ENCODE peak calls at places on chromosomes 5 and 9, in nine cellular contexts. S is endothelial cell; D is stimulated activated CD4-positive, alpha-beta T cell treated with anti-CD3 and anti-CD28 coated beads, Interleukin-15, amount 100 ng/mL, for 1 hour; L is mesothelial cell of epicardium; M is AG20443; E is ELF-1; T is cerebellum; Z is SJSA1; H is hepatocyte. P is an unnamed sample.

GRCh38 chr5:181243020-181243520 is 636 bp downstream of the RACK1 start:
- DNase-seq in E (no peak), H (peak; percentile 32), Z (no peak), M (no peak), D (no peak), S (peak; percentile 20), L (peak; percentile 61), T (no peak), P (no peak)

GRCh38 chr5:170749911-170750431 is 33.6 kb upstream of the GABRP start:
- DNase-seq in H (no peak), L (no peak), Z (no peak), M (no peak), T (no peak), D (no peak), E (no peak), S (no peak), P (no peak)

GRCh38 chr5:91076138-91076537 is 307.0 kb downstream of the ARRDC3 start:
- DNase-seq in H (no peak), T (no peak), E (no peak), L (no peak), Z (no peak), S (no peak), M (peak; percentile 17), D (no peak), P (peak; percentile 16)

GRCh38 chr5:87127956-87128687 is 139.6 kb upstream of the RASA1 start:
- DNase-seq in D (no peak), M (no peak), Z (no peak), S (no peak), E (no peak), L (no peak), T (no peak), H (no peak), P (no peak)

GRCh38 chr5:178483620-178484019 is 106.6 kb downstream of the COL23A1 start:
- DNase-seq in S (no peak), L (no peak), D (peak; percentile 8), Z (no peak), T (no peak), H (no peak), E (no peak), M (no peak), P (no peak)

GRCh38 chr5:30112842-30113241 is 1080.6 kb upstream of the CDH6 start:
- DNase-seq in S (no peak), M (no peak), T (no peak), D (no peak), H (peak; percentile 6), E (no peak), Z (no peak), L (no peak), P (no peak)

GRCh38 chr5:98977723-98978122 is 48.9 kb upstream of the CHD1 start:
- DNase-seq in T (peak; percentile 12), L (no peak), D (no peak), M (no peak), E (no peak), H (peak; percentile 12), S (no peak), Z (no peak), P (no peak)

GRCh38 chr9:136619742-136620440 is 42.8 kb upstream of the EGFL7 start:
- DNase-seq in H (peak; percentile 64), L (no peak), Z (peak; percentile 97), E (no peak), D (no peak), S (no peak), M (no peak), T (no peak), P (no peak)

GRCh38 chr9:137312852-137313325 is 10.8 kb upstream of the NRARP start:
- DNase-seq in S (no peak), T (no peak), Z (no peak), D (no peak), M (peak; percentile 15), H (peak; percentile 14), E (no peak), L (no peak), P (no peak)

GRCh38 chr5:33460210-33460609 is 19.4 kb downstream of the TARS1 start:
- DNase-seq in D (no peak), M (no peak), E (no peak), T (no peak), Z (no peak), H (no peak), S (no peak), L (no peak), P (no peak)

GRCh38 chr9:126633881-126634558 is 20.3 kb downstream of the LMX1B start:
- DNase-seq in S (no peak), M (no peak), Z (no peak), T (no peak), H (no peak), E (no peak), D (no peak), L (no peak), P (no peak)

GRCh38 chr5:81751836-81752643 is 1.1 kb upstream of the SSBP2 start:
- DNase-seq in M (peak; percentile 27), E (no peak), Z (no peak), D (peak; percentile 10), L (no peak), H (no peak), T (peak; percentile 30), S (no peak), P (no peak)

GRCh38 chr5:31049933-31050704 is 143.4 kb upstream of the CDH6 start:
- DNase-seq in S (no peak), L (no peak), D (no peak), M (no peak), Z (no peak), E (no peak), H (no peak), T (no peak), P (no peak)

GRCh38 chr5:95798545-95798944 is 24.0 kb downstream of the GLRX start:
- DNase-seq in E (no peak), M (no peak), Z (no peak), L (no peak), S (no peak), H (no peak), D (no peak), T (no peak), P (no peak)

GRCh38 chr5:174872271-174872670 is 147.9 kb downstream of the MSX2 start:
- DNase-seq in Z (no peak), M (no peak), L (no peak), E (peak; percentile 24), S (no peak), T (no peak), H (peak; percentile 7), D (no peak), P (no peak)

GRCh38 chr5:151596839-151597539 is 5.9 kb upstream of the FAT2 start:
- DNase-seq in L (peak; percentile 60), M (peak; percentile 70), E (peak; percentile 89), H (peak; percentile 33), S (peak; percentile 18), T (no peak), Z (no peak), D (no peak), P (peak; percentile 54)

GRCh38 chr5:80174790-80175189 is 81.1 kb downstream of the SERINC5 start:
- DNase-seq in Z (no peak), T (no peak), L (no peak), H (no peak), D (no peak), M (no peak), S (no peak), E (no peak), P (no peak)

GRCh38 chr5:122263352-122264030 is 48.5 kb upstream of the SNCAIP start:
- DNase-seq in E (no peak), D (no peak), S (no peak), M (no peak), L (no peak), H (no peak), Z (peak; percentile 56), T (no peak), P (no peak)

GRCh38 chr5:138725885-138726457 is 27.3 kb upstream of the CTNNA1 start:
- DNase-seq in L (no peak), Z (no peak), S (no peak), H (peak; percentile 59), E (no peak), T (no peak), M (no peak), D (no peak), P (no peak)

GRCh38 chr5:115949096-115949495 is 13.2 kb upstream of the LVRN start:
- DNase-seq in L (no peak), T (no peak), S (no peak), M (no peak), H (no peak), E (no peak), Z (no peak), D (no peak), P (no peak)

GRCh38 chr9:131943397-131943796 is 136.3 kb downstream of the MED27 start:
- DNase-seq in L (no peak), H (no peak), Z (no peak), E (no peak), D (no peak), T (peak; percentile 61), S (no peak), M (no peak), P (no peak)

GRCh38 chr5:89473196-89473595 is 590.2 kb upstream of the MEF2C start:
- DNase-seq in E (no peak), L (no peak), T (no peak), Z (no peak), H (no peak), D (no peak), S (no peak), M (no peak), P (no peak)

GRCh38 chr9:99184427-99185327 is 37.1 kb downstream of the ALG2 start:
- DNase-seq in M (peak; percentile 91), T (peak; percentile 86), H (peak; percentile 92), L (peak; percentile 87), S (peak; percentile 81), D (peak; percentile 41), E (peak; percentile 95), Z (peak; percentile 81), P (peak; percentile 88)